ENCODE peak calls at places on chromosomes 6 and 20, in ten cellular contexts. T, B, M, Y, X, Q, H, G, I and S are unnamed samples.

GRCh38 chr6:89536230-89536629 is 102.3 kb downstream of the LYRM2 start:
- DNase-seq in Y (no peak), G (no peak), I (no peak), Q (no peak), M (no peak), T (no peak), B (no peak), H (no peak), X (no peak), S (no peak)

GRCh38 chr20:33993800-33994623 is at the start of gene RALY:
- DNase-seq in X (peak), G (peak), T (peak), Q (peak), B (peak), Y (no peak), I (peak), M (peak), H (peak), S (peak)

GRCh38 chr6:215335-216034 is 76.8 kb upstream of the DUSP22 start:
- DNase-seq in T (no peak), H (peak), M (no peak), X (no peak), B (no peak), I (no peak), Y (no peak), G (no peak), Q (no peak), S (no peak)

GRCh38 chr6:28807682-28808280 is 116.0 kb downstream of the TRIM27 start:
- DNase-seq in I (no peak), T (no peak), G (peak), Q (no peak), B (no peak), Y (no peak), X (no peak), H (peak), M (peak), S (no peak)

GRCh38 chr20:43913291-43914025 is 1.2 kb upstream of the TOX2 start:
- DNase-seq in I (no peak), G (no peak), M (no peak), X (no peak), Q (no peak), H (no peak), B (no peak), Y (no peak), T (no peak), S (no peak)

GRCh38 chr6:10633216-10633615 is 61.2 kb downstream of the C6orf52 start:
- DNase-seq in G (peak), X (no peak), Y (peak), T (no peak), H (peak), I (no peak), B (no peak), Q (peak), M (peak), S (peak)

GRCh38 chr20:23083553-23084220 is 2.4 kb downstream of the CD93 start:
- DNase-seq in Y (no peak), H (no peak), I (no peak), T (no peak), M (no peak), B (no peak), Q (no peak), G (no peak), X (no peak), S (no peak)

GRCh38 chr6:111725446-111726112 is 119.9 kb upstream of the TRAF3IP2 start:
- DNase-seq in G (no peak), X (no peak), H (no peak), I (no peak), M (no peak), T (no peak), Y (no peak), B (no peak), Q (no peak), S (no peak)

GRCh38 chr6:87154641-87155271 is 609 bp upstream of the ZNF292 start:
- DNase-seq in M (peak), Q (peak), X (no peak), G (peak), H (peak), I (no peak), Y (no peak), B (no peak), T (no peak), S (peak)

GRCh38 chr20:12394786-12395185 is 477.1 kb downstream of the BTBD3 start:
- DNase-seq in Y (no peak), I (no peak), T (no peak), G (peak), Q (no peak), B (no peak), M (no peak), H (no peak), X (no peak), S (no peak)

GRCh38 chr20:3712279-3712873 is at the start of gene SIGLEC1:
- DNase-seq in X (peak), Q (no peak), G (no peak), H (no peak), T (no peak), M (no peak), Y (no peak), I (peak), B (no peak), S (no peak)

GRCh38 chr6:162491637-162492036 is 235.9 kb downstream of the PRKN start:
- DNase-seq in I (no peak), T (no peak), H (no peak), M (no peak), X (no peak), G (no peak), Q (no peak), B (no peak), Y (no peak), S (no peak)

GRCh38 chr6:10999994-11000393 is 44.1 kb downstream of the ELOVL2 start:
- DNase-seq in G (peak), X (no peak), Q (peak), T (no peak), M (no peak), Y (no peak), B (no peak), I (no peak), H (peak), S (peak)

GRCh38 chr6:6918216-6918983 is 189.4 kb upstream of the RREB1 start:
- DNase-seq in I (no peak), X (no peak), H (peak), G (peak), T (no peak), B (no peak), M (peak), Y (no peak), Q (no peak), S (peak)

GRCh38 chr20:41001497-41001896 is 27.1 kb upstream of the TOP1 start:
- DNase-seq in T (no peak), G (peak), X (no peak), H (peak), B (no peak), Q (no peak), M (no peak), I (no peak), Y (no peak), S (no peak)

GRCh38 chr20:32327087-32327681 is 30.9 kb upstream of the ASXL1 start:
- DNase-seq in G (peak), Q (peak), H (peak), Y (no peak), X (no peak), B (no peak), T (no peak), M (no peak), I (no peak), S (no peak)

GRCh38 chr6:29722773-29723665 is at the start of gene HLA-F:
- DNase-seq in Q (peak), G (peak), X (peak), Y (no peak), I (peak), B (peak), H (peak), T (peak), M (no peak), S (peak)

GRCh38 chr6:109381747-109382575 is at the start of gene CD164:
- DNase-seq in Y (peak), T (peak), Q (peak), X (peak), H (peak), G (peak), I (peak), B (peak), M (peak), S (peak)

GRCh38 chr6:165556116-165556843 is 106.8 kb downstream of the PDE10A start:
- DNase-seq in G (peak), T (no peak), B (no peak), I (no peak), M (no peak), X (no peak), Y (peak), H (peak), Q (peak), S (no peak)

GRCh38 chr6:157054531-157054979 is 268.8 kb downstream of the TMEM242 start:
- DNase-seq in Q (no peak), B (no peak), I (no peak), M (no peak), X (no peak), H (no peak), Y (no peak), G (no peak), T (no peak), S (no peak)

GRCh38 chr6:14053776-14054175 is 63.8 kb upstream of the CD83 start:
- DNase-seq in B (no peak), X (no peak), Q (no peak), Y (no peak), G (no peak), I (no peak), M (no peak), H (no peak), T (no peak), S (no peak)

GRCh38 chr6:162680367-162680766 is 47.2 kb downstream of the PRKN start:
- DNase-seq in T (no peak), H (no peak), G (no peak), X (no peak), Q (no peak), B (no peak), M (no peak), Y (no peak), I (no peak), S (no peak)

GRCh38 chr20:12721636-12722035 is 287.1 kb upstream of the SPTLC3 start:
- DNase-seq in T (no peak), G (no peak), M (no peak), I (no peak), B (no peak), Q (no peak), Y (no peak), H (no peak), X (no peak), S (no peak)

GRCh38 chr20:44134897-44135810 is 51.8 kb downstream of the JPH2 start:
- DNase-seq in T (no peak), X (no peak), I (no peak), Q (no peak), H (no peak), G (no peak), M (no peak), B (no peak), Y (no peak), S (no peak)

GRCh38 chr20:64145458-64146300 is 18.6 kb upstream of the MYT1 start:
- DNase-seq in I (no peak), M (peak), Q (no peak), B (no peak), H (no peak), T (peak), G (no peak), X (peak), Y (no peak), S (no peak)

GRCh38 chr6:37127961-37128862 is 41.7 kb upstream of the PIM1 start:
- DNase-seq in G (peak), X (no peak), M (peak), T (no peak), H (peak), Q (peak), Y (no peak), B (no peak), I (no peak), S (no peak)

GRCh38 chr6:145213614-145214013 is 521.7 kb downstream of the EPM2A start:
- DNase-seq in B (no peak), I (no peak), M (no peak), Q (no peak), H (no peak), T (no peak), G (no peak), Y (no peak), X (no peak), S (no peak)

GRCh38 chr6:152721956-152722355 is 24.3 kb downstream of the MYCT1 start:
- DNase-seq in M (no peak), G (no peak), Y (no peak), T (no peak), I (no peak), X (no peak), H (no peak), B (no peak), Q (no peak), S (no peak)

GRCh38 chr6:195861-196360 is 96.4 kb upstream of the DUSP22 start:
- DNase-seq in B (peak), T (no peak), H (peak), Q (no peak), M (no peak), I (no peak), G (peak), X (no peak), Y (no peak), S (no peak)

GRCh38 chr20:37542281-37542680 is 14.6 kb upstream of the BLCAP start:
- DNase-seq in M (no peak), Y (no peak), Q (no peak), H (no peak), I (no peak), X (no peak), B (no peak), G (peak), T (no peak), S (no peak)

GRCh38 chr20:37545516-37545915 is 17.8 kb upstream of the BLCAP start:
- DNase-seq in T (no peak), B (no peak), X (no peak), Q (no peak), I (no peak), H (no peak), G (no peak), Y (no peak), M (no peak), S (no peak)

GRCh38 chr20:37544386-37544785 is 16.7 kb upstream of the BLCAP start:
- DNase-seq in G (no peak), M (no peak), T (no peak), H (no peak), I (no peak), Y (no peak), X (no peak), B (no peak), Q (no peak), S (no peak)

GRCh38 chr20:37541326-37541725 is 13.7 kb upstream of the BLCAP start:
- DNase-seq in Q (no peak), G (no peak), X (no peak), M (no peak), I (no peak), T (no peak), Y (no peak), H (no peak), B (no peak), S (no peak)

DNA sequence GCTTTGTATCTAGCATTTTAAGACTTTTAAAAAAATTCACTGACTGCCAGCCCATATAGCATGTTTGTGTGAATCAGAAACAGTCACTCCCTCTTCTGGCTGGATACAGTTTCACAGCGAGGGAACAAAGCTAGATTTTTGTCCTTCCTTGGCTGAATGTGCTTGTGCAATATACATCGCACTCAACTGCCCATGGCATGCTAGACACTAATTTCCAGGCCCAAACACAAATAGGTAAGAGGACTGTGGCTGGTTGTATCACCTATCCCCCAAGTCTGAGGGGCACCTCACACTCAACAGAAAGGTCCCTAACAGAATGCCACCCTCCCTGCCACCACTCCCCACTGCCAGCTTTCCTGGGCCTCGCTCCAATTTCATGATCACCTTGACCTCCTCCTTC is 16.2 kb upstream of the BLCAP start:
- DNase-seq in X (no peak), M (no peak), I (no peak), H (peak), B (no peak), T (no peak), Y (no peak), Q (no peak), G (peak), S (no peak)
- TF ChIP-seq CTCF in X (no peak), M (peak), I (peak), H (peak), B (no peak), T (no peak), Y (peak), Q (peak), G (peak), S (peak)

DNA sequence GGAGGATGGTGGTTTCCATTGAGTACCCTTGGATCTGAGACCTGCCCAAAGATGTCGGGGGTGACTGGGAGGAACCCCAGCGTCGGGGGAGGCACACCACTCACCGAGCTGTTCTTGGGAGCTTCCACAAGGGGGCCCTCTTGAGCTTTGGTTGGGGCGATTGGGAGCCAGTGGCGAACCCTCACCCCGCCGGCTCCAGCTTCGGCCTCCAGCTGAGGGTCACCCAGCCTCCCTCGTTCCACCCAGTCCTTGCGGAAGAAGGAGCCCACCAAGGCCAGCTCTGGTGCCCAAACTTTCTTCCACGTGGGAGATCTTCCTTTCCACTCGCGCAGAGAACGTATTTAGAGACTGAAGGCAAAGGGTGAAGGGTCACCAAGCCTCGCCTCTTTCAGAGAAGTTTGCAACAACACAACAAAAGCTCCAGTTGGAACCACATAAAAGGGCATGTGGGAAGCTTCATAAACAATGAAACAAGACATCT is 33.6 kb downstream of the APCDD1L start:
- DNase-seq in M (peak), Q (no peak), X (no peak), T (no peak), Y (no peak), G (peak), B (no peak), H (peak), I (peak), S (no peak)
- TF ChIP-seq CTCF in M (peak), Q (peak), X (peak), T (peak), Y (peak), G (peak), B (no peak), H (peak), I (peak), S (peak)

GRCh38 chr20:63025534-63026331 is 19.0 kb upstream of the BHLHE23 start:
- DNase-seq in G (peak), X (peak), Y (no peak), Q (no peak), B (no peak), M (no peak), I (peak), H (no peak), T (no peak), S (peak)

GRCh38 chr20:63026582-63027424 is 20.0 kb upstream of the BHLHE23 start:
- DNase-seq in B (no peak), X (peak), Y (no peak), T (no peak), I (peak), M (no peak), Q (no peak), G (no peak), H (no peak), S (no peak)

GRCh38 chr20:63029358-63030121 is 22.8 kb upstream of the BHLHE23 start:
- DNase-seq in G (no peak), X (peak), M (no peak), B (no peak), H (no peak), Y (no peak), I (peak), Q (no peak), T (no peak), S (no peak)

GRCh38 chr20:63028461-63028921 is 21.7 kb upstream of the BHLHE23 start:
- DNase-seq in I (peak), Y (no peak), H (no peak), X (peak), T (no peak), Q (no peak), G (no peak), M (no peak), B (no peak), S (no peak)

GRCh38 chr20:63027425-63028389 is 20.9 kb upstream of the BHLHE23 start:
- DNase-seq in B (no peak), G (no peak), M (no peak), T (no peak), Y (no peak), H (no peak), Q (no peak), X (peak), I (peak), S (no peak)
- TF ChIP-seq CTCF in B (no peak), G (no peak), M (no peak), T (no peak), Y (no peak), H (no peak), Q (no peak), X (no peak), I (no peak), S (no peak)

GRCh38 chr20:60085551-60086132 is 127.4 kb downstream of the CDH26 start:
- DNase-seq in B (no peak), X (no peak), Q (no peak), H (no peak), T (no peak), I (no peak), G (no peak), M (peak), Y (no peak), S (no peak)
- TF ChIP-seq CTCF in B (no peak), X (no peak), Q (no peak), H (no peak), T (no peak), I (no peak), G (no peak), M (peak), Y (no peak), S (no peak)

GRCh38 chr6:38271081-38271480 is 368.6 kb downstream of the BTBD9 start:
- DNase-seq in M (no peak), T (no peak), H (no peak), X (no peak), Q (no peak), B (no peak), I (no peak), Y (no peak), G (peak), S (no peak)
- TF ChIP-seq CTCF in M (no peak), T (no peak), H (no peak), X (no peak), Q (no peak), B (no peak), I (peak), Y (no peak), G (peak), S (no peak)

DNA sequence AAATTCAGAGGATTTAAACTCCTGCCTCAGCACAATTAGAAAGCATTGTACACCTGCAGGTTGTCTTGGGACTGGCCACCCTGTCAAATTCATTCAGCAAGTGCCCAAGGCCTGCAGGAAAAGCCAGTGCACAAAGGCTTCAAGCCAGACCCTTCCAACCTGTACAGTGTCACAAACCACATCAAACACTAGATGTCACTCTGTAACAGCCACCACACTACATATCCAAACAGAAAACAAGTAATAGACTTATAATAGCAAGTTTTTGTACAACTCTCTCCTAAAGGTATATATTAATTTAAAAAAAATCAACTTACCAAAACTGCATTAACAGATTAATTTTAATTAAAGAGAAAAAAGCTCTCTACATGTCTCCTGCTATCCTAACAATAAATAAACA is 47.6 kb downstream of the RALGAPA2 start:
- DNase-seq in Y (peak), B (no peak), M (no peak), H (peak), T (no peak), Q (peak), G (peak), I (no peak), X (no peak), S (no peak)
- TF ChIP-seq CTCF in Y (peak), B (no peak), M (peak), H (no peak), T (peak), Q (peak), G (peak), I (peak), X (peak), S (peak)